ENCODE peak calls at places on chromosomes 7 and 10, in eight cellular contexts. W, O, R, X, H, L, K and I are unnamed samples. For H3K4me1, the result is how much of the 10 kb centered on the place peaks cover.

GRCh38 chr7:120273476-120273975 is 551 bp downstream of the KCND2 start:
- DNase-seq in H (peak), O (peak), L (no peak), W (peak), X (no peak), R (peak), K (peak), I (no peak)

GRCh38 chr10:131702521-131703356 is 198.1 kb upstream of the PPP2R2D start:
- DNase-seq in K (peak), X (no peak), L (no peak), W (no peak), O (no peak), H (no peak), R (no peak), I (no peak)

GRCh38 chr7:106599343-106599698 is 61.6 kb downstream of the CCDC71L start:
- DNase-seq in H (peak), K (no peak), L (peak), W (no peak), R (no peak), X (no peak), O (no peak), I (no peak)

GRCh38 chr10:48463318-48464003 is 141.4 kb downstream of the ARHGAP22 start:
- DNase-seq in X (no peak), K (no peak), L (peak), W (no peak), O (no peak), H (no peak), R (no peak), I (peak)

GRCh38 chr7:82087099-82087498 is 317.3 kb upstream of the HGF start:
- DNase-seq in W (no peak), L (no peak), O (no peak), H (no peak), R (no peak), K (no peak), X (no peak), I (no peak)

GRCh38 chr10:62133618-62134017 is 135.0 kb downstream of the RTKN2 start:
- DNase-seq in O (no peak), L (no peak), X (no peak), R (no peak), H (no peak), K (no peak), W (no peak), I (no peak)

GRCh38 chr7:35705932-35706461 is 11.1 kb upstream of the HERPUD2 start:
- DNase-seq in L (no peak), W (peak), H (no peak), K (no peak), O (no peak), X (peak), R (no peak), I (no peak)

GRCh38 chr7:31327071-31327470 is 13.5 kb downstream of the NEUROD6 start:
- DNase-seq in L (no peak), H (peak), R (no peak), K (no peak), X (peak), O (no peak), W (no peak), I (no peak)

GRCh38 chr7:135368416-135369186 is 135.0 kb downstream of the STRA8 start:
- DNase-seq in O (no peak), W (no peak), K (no peak), X (no peak), H (peak), R (no peak), L (no peak), I (no peak)

GRCh38 chr7:88310950-88311674 is 4.4 kb upstream of the STEAP4 start:
- DNase-seq in L (no peak), W (no peak), K (no peak), O (no peak), R (no peak), X (no peak), H (no peak), I (no peak)

GRCh38 chr7:116500071-116500853 is 724 bp downstream of the CAV2 start:
- DNase-seq in W (peak), X (peak), R (peak), O (peak), L (peak), H (peak), K (peak), I (peak)

GRCh38 chr7:21912931-21913780 is 32.5 kb downstream of the CDCA7L start:
- DNase-seq in R (no peak), H (no peak), W (no peak), K (no peak), L (no peak), O (no peak), X (no peak), I (no peak)

GRCh38 chr7:57415730-57416129 is 34.2 kb upstream of the ZNF716 start:
- DNase-seq in O (no peak), L (no peak), K (no peak), W (no peak), H (no peak), X (no peak), R (no peak), I (no peak)

GRCh38 chr7:35498416-35498815 is 196.5 kb downstream of the HERPUD2 start:
- DNase-seq in K (no peak), O (no peak), H (no peak), L (no peak), X (no peak), W (no peak), R (no peak), I (no peak)

GRCh38 chr10:71085689-71086438 is 126.5 kb upstream of the UNC5B start:
- DNase-seq in H (no peak), L (peak), K (peak), W (no peak), X (no peak), R (no peak), O (no peak), I (peak)

GRCh38 chr10:129942936-129943724 is 20.9 kb downstream of the EBF3 start:
- DNase-seq in K (no peak), W (no peak), R (peak), X (no peak), L (no peak), H (no peak), O (no peak), I (peak)

GRCh38 chr7:43363429-43363894 is 219.4 kb upstream of the STK17A start:
- DNase-seq in X (no peak), R (no peak), L (no peak), H (no peak), O (no peak), K (no peak), W (no peak), I (no peak)

DNA sequence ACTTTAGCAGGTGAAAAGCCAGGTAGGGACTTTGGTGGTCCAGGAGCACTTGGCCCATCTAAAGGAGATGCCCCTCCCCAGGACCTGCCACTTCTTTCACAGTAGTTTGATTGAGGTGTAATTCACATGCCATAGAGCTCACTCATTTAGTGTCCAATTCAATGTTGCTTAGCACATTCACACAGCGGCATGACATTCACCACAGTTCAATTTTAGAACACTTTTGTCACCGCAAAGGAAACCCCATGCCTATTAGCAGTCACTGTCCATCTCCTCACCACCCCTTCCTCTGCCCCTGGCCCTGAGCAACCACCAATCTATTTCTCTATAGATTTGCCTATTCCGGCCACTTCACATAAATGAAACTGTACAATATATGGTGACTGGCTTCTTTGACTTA is 211.6 kb upstream of the ZMIZ1 start:
- DNase-seq in X (no peak), O (no peak), K (no peak), H (no peak), L (no peak), R (no peak), W (no peak), I (no peak)
- H3K4me1 ChIP-seq in X (under half), O (under half), K (under half), H (under half), L (under half), R (under half), W (under half), I (under half)

GRCh38 chr7:144513332-144513731 is 109.8 kb upstream of the NOBOX start:
- DNase-seq in X (no peak), R (no peak), W (peak), K (no peak), L (no peak), H (no peak), O (peak), I (no peak)

GRCh38 chr7:144515430-144515829 is 111.9 kb upstream of the NOBOX start:
- DNase-seq in W (no peak), X (no peak), L (no peak), O (no peak), R (no peak), H (no peak), K (no peak), I (no peak)

GRCh38 chr7:144516729-144517128 is 113.2 kb upstream of the NOBOX start:
- DNase-seq in X (no peak), R (no peak), L (no peak), H (no peak), O (peak), K (no peak), W (no peak), I (no peak)

GRCh38 chr7:144519900-144520299 is 116.4 kb upstream of the NOBOX start:
- DNase-seq in H (no peak), R (no peak), K (no peak), X (no peak), L (no peak), O (no peak), W (no peak), I (no peak)

GRCh38 chr7:144517762-144518161 is 114.3 kb upstream of the NOBOX start:
- DNase-seq in H (no peak), R (no peak), X (no peak), O (no peak), W (no peak), K (no peak), L (no peak), I (no peak)
- TF ChIP-seq CTCF in H (no peak), R (no peak), X (no peak), O (no peak), W (no peak), K (no peak), L (no peak), I (no peak)

GRCh38 chr10:29473087-29473356 is 161.7 kb downstream of the SVIL start:
- DNase-seq in O (no peak), H (no peak), L (no peak), W (no peak), R (no peak), X (no peak), K (no peak), I (no peak)

GRCh38 chr10:29470843-29471482 is 163.8 kb downstream of the SVIL start:
- DNase-seq in H (no peak), K (no peak), W (no peak), O (no peak), L (no peak), X (no peak), R (no peak), I (no peak)

GRCh38 chr10:29471483-29471859 is 163.3 kb downstream of the SVIL start:
- DNase-seq in R (no peak), K (no peak), H (peak), W (peak), L (no peak), X (peak), O (no peak), I (no peak)

GRCh38 chr10:29472268-29473086 is 162.3 kb downstream of the SVIL start:
- DNase-seq in O (no peak), K (no peak), X (no peak), L (no peak), H (no peak), R (no peak), W (no peak), I (no peak)

GRCh38 chr10:29473411-29474100 is 161.2 kb downstream of the SVIL start:
- DNase-seq in X (peak), R (no peak), H (no peak), K (no peak), O (no peak), W (no peak), L (no peak), I (no peak)
- H3K4me1 ChIP-seq in X (under half), R (half or more), H (under half), K (under half), O (under half), W (under half), L (under half), I (under half)

GRCh38 chr10:112026438-112026837 is 157.1 kb downstream of the GPAM start:
- DNase-seq in R (no peak), X (no peak), K (no peak), O (no peak), W (no peak), H (no peak), L (no peak), I (no peak)
- TF ChIP-seq CTCF in R (no peak), X (no peak), K (no peak), O (no peak), W (no peak), H (no peak), L (no peak), I (no peak)

GRCh38 chr7:130274983-130275649 is 8.5 kb downstream of the CPA2 start:
- DNase-seq in H (no peak), R (no peak), O (no peak), L (no peak), K (no peak), W (no peak), X (no peak), I (no peak)
- H3K4me1 ChIP-seq in H (half or more), R (under half), O (under half), L (under half), K (under half), W (under half), X (under half), I (under half)